ENCODE peak calls at places on chromosome 4, in five cellular contexts. One of them, this sample, is unnamed.
A peak's percentile ranks its signal among the peaks of the same experiment; 100 is the strongest.

GRCh38 chr4:155820887-155821529 is 45.1 kb downstream of the ASIC5 start:
- DNase-seq in MM.1S: no peak
- DNase-seq in body of pancreas: no peak
- DNase-seq in CD8-positive, alpha-beta T cell: no peak
- DNase-seq in ovary: no peak
- DNase-seq in this sample: no peak

GRCh38 chr4:153249199-153250154 is 45.2 kb downstream of the TRIM2 start:
- DNase-seq in body of pancreas: peak; percentile 81
- DNase-seq in ovary: peak; percentile 74
- DNase-seq in CD8-positive, alpha-beta T cell: peak; percentile 81
- DNase-seq in MM.1S: peak; percentile 89
- DNase-seq in this sample: peak; percentile 77

GRCh38 chr4:6492861-6493667 is 20.6 kb upstream of the PPP2R2C start:
- DNase-seq in body of pancreas: no peak
- DNase-seq in ovary: no peak
- DNase-seq in CD8-positive, alpha-beta T cell: no peak
- DNase-seq in MM.1S: no peak
- DNase-seq in this sample: no peak

GRCh38 chr4:113756005-113756410 is 5.5 kb downstream of the CAMK2D start:
- DNase-seq in MM.1S: no peak
- DNase-seq in body of pancreas: no peak
- DNase-seq in CD8-positive, alpha-beta T cell: no peak
- DNase-seq in ovary: no peak
- DNase-seq in this sample: no peak

GRCh38 chr4:105715692-105716278 is 7.2 kb downstream of the GSTCD start:
- DNase-seq in CD8-positive, alpha-beta T cell: no peak
- DNase-seq in MM.1S: peak; percentile 41
- DNase-seq in body of pancreas: no peak
- DNase-seq in ovary: no peak
- DNase-seq in this sample: no peak

GRCh38 chr4:3418029-3418762 is 23.6 kb upstream of the HGFAC start:
- DNase-seq in ovary: no peak
- DNase-seq in CD8-positive, alpha-beta T cell: no peak
- DNase-seq in MM.1S: no peak
- DNase-seq in body of pancreas: peak; percentile 8
- DNase-seq in this sample: no peak

GRCh38 chr4:109877400-109877799 is 29.5 kb downstream of the LRIT3 start:
- DNase-seq in MM.1S: no peak
- DNase-seq in CD8-positive, alpha-beta T cell: no peak
- DNase-seq in ovary: no peak
- DNase-seq in body of pancreas: peak; percentile 57
- DNase-seq in this sample: no peak

GRCh38 chr4:101282076-101282844 is 65.1 kb downstream of the PPP3CA start:
- DNase-seq in body of pancreas: no peak
- DNase-seq in MM.1S: no peak
- DNase-seq in CD8-positive, alpha-beta T cell: peak; percentile 9
- DNase-seq in ovary: no peak
- DNase-seq in this sample: no peak

GRCh38 chr4:82797048-82797590 is 1.5 kb downstream of the SCD5 start:
- DNase-seq in CD8-positive, alpha-beta T cell: no peak
- DNase-seq in ovary: no peak
- DNase-seq in body of pancreas: peak; percentile 47
- DNase-seq in MM.1S: no peak
- DNase-seq in this sample: no peak

GRCh38 chr4:187073820-187074219 is 350.2 kb upstream of the FAT1 start:
- DNase-seq in MM.1S: no peak
- DNase-seq in CD8-positive, alpha-beta T cell: no peak
- DNase-seq in body of pancreas: no peak
- DNase-seq in ovary: no peak
- DNase-seq in this sample: no peak

GRCh38 chr4:186946682-186947294 is 223.1 kb upstream of the FAT1 start:
- DNase-seq in CD8-positive, alpha-beta T cell: no peak
- DNase-seq in MM.1S: no peak
- DNase-seq in ovary: no peak
- DNase-seq in body of pancreas: peak; percentile 80
- DNase-seq in this sample: no peak

GRCh38 chr4:61149278-61149677 is 50.8 kb upstream of the ADGRL3 start:
- DNase-seq in MM.1S: no peak
- DNase-seq in body of pancreas: no peak
- DNase-seq in ovary: no peak
- DNase-seq in CD8-positive, alpha-beta T cell: no peak
- DNase-seq in this sample: no peak

GRCh38 chr4:153804742-153805141 is 15.9 kb upstream of the SFRP2 start:
- DNase-seq in body of pancreas: no peak
- DNase-seq in ovary: no peak
- DNase-seq in CD8-positive, alpha-beta T cell: no peak
- DNase-seq in MM.1S: peak; percentile 11
- DNase-seq in this sample: no peak

GRCh38 chr4:117010695-117011094 is 74.7 kb downstream of the TRAM1L1 start:
- DNase-seq in body of pancreas: no peak
- DNase-seq in CD8-positive, alpha-beta T cell: no peak
- DNase-seq in MM.1S: no peak
- DNase-seq in ovary: no peak
- DNase-seq in this sample: no peak

GRCh38 chr4:128386761-128387599 is 99.4 kb upstream of the PGRMC2 start:
- DNase-seq in MM.1S: no peak
- DNase-seq in ovary: peak; percentile 96
- DNase-seq in CD8-positive, alpha-beta T cell: no peak
- DNase-seq in body of pancreas: peak; percentile 97
- DNase-seq in this sample: no peak

GRCh38 chr4:107755841-107756356 is 35.9 kb upstream of the PAPSS1 start:
- DNase-seq in MM.1S: peak; percentile 87
- DNase-seq in CD8-positive, alpha-beta T cell: no peak
- DNase-seq in body of pancreas: no peak
- DNase-seq in ovary: no peak
- DNase-seq in this sample: no peak

GRCh38 chr4:87499415-87500106 is 29.6 kb downstream of the SPARCL1 start:
- DNase-seq in ovary: no peak
- DNase-seq in CD8-positive, alpha-beta T cell: no peak
- DNase-seq in body of pancreas: no peak
- DNase-seq in MM.1S: no peak
- DNase-seq in this sample: no peak
- H3K27ac ChIP-seq in ovary: no peak overlapping the region
- H3K27ac ChIP-seq in CD8-positive, alpha-beta T cell: no peak overlapping the region
- H3K27ac ChIP-seq in body of pancreas: no peak overlapping the region
- H3K27ac ChIP-seq in MM.1S: no peak overlapping the region
- H3K27ac ChIP-seq in this sample: no peak overlapping the region

DNA sequence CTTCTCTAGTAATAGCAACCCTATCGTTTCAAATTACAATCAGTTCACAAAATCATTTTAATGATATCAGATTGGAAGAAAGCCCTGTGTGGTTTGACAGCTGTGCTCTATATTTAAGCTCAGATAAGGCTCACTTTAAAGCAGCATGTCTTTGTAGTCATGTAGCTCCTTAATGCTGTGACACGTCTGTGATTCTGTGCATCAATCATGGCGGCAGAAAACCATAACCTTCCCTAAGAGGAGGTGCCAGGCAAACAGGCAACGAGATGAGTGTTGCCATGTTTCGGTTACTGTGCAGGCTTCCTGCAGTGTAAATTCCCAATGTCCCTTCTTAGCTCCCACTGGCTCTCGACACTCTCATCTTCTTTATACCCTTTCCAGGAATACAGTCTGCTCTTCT is 212.7 kb downstream of the GRID2 start:
- DNase-seq in MM.1S: no peak
- DNase-seq in CD8-positive, alpha-beta T cell: no peak
- DNase-seq in body of pancreas: no peak
- DNase-seq in ovary: no peak
- DNase-seq in this sample: no peak
- H3K4me1 ChIP-seq in MM.1S: no peaks in the 10 kb centered on the region
- H3K4me1 ChIP-seq in CD8-positive, alpha-beta T cell: no peaks in the 10 kb centered on the region
- H3K4me1 ChIP-seq in body of pancreas: no peaks in the 10 kb centered on the region
- H3K4me1 ChIP-seq in ovary: no peaks in the 10 kb centered on the region
- H3K4me1 ChIP-seq in this sample: no peaks in the 10 kb centered on the region

GRCh38 chr4:15427126-15427525 is 707 bp upstream of the C1QTNF7 start:
- DNase-seq in ovary: no peak
- DNase-seq in CD8-positive, alpha-beta T cell: no peak
- DNase-seq in MM.1S: no peak
- DNase-seq in body of pancreas: no peak
- DNase-seq in this sample: no peak
- H3K27ac ChIP-seq in ovary: no peak overlapping the region
- H3K27ac ChIP-seq in CD8-positive, alpha-beta T cell: no peak overlapping the region
- H3K27ac ChIP-seq in MM.1S: no peak overlapping the region
- H3K27ac ChIP-seq in body of pancreas: no peak overlapping the region
- H3K27ac ChIP-seq in this sample: no peak overlapping the region

DNA sequence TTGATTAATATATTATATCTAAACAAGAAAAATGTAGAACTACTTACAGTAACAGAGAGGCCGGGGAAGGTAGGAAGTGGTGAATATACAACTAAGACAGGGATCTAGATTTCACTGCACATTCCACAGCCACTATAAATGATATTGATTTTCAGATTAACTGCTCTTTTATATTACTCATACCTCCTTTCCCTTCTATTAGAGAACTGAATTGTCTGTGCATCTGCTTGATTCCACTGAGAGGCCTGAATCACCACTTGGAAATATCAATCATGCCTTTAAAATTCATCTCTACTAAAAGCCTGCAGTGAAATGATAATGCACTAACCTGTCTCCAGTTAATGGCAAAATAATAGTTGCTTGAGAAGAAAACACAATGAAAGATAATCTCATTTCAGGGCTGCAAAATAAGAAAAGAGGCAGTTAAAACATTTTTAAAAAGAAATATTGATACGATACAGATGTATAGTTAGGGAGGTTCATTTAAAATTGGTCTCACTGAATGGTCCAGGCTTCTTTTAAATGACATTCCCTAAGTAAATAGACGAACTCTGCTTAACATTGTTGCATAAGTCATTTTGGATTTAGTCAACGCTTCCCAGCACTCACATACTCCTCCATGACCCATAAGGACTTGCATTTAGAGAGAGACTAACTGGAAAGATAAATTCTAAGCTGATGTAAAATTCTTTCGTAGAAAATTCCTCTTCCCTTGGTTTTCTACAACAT is 3.8 kb downstream of the ANTXR2 start:
- DNase-seq in MM.1S: no peak
- DNase-seq in ovary: no peak
- DNase-seq in body of pancreas: no peak
- DNase-seq in CD8-positive, alpha-beta T cell: no peak
- DNase-seq in this sample: no peak
- H3K4me1 ChIP-seq in MM.1S: peaks cover 7% of the 10 kb centered on the region
- H3K4me1 ChIP-seq in ovary: peaks cover 1% of the 10 kb centered on the region
- H3K4me1 ChIP-seq in body of pancreas: peaks cover 19% of the 10 kb centered on the region
- H3K4me1 ChIP-seq in CD8-positive, alpha-beta T cell: peaks cover 25% of the 10 kb centered on the region
- H3K4me1 ChIP-seq in this sample: peaks cover 11% of the 10 kb centered on the region

GRCh38 chr4:1294424-1294823 is 4.7 kb downstream of the MAEA start:
- DNase-seq in ovary: no peak
- DNase-seq in CD8-positive, alpha-beta T cell: no peak
- DNase-seq in MM.1S: no peak
- DNase-seq in body of pancreas: no peak
- DNase-seq in this sample: no peak
- H3K27ac ChIP-seq in ovary: no peak overlapping the region
- H3K27ac ChIP-seq in CD8-positive, alpha-beta T cell: no peak overlapping the region
- H3K27ac ChIP-seq in MM.1S: no peak overlapping the region
- H3K27ac ChIP-seq in body of pancreas: peak overlapping the region; percentile 50
- H3K27ac ChIP-seq in this sample: no peak overlapping the region

DNA sequence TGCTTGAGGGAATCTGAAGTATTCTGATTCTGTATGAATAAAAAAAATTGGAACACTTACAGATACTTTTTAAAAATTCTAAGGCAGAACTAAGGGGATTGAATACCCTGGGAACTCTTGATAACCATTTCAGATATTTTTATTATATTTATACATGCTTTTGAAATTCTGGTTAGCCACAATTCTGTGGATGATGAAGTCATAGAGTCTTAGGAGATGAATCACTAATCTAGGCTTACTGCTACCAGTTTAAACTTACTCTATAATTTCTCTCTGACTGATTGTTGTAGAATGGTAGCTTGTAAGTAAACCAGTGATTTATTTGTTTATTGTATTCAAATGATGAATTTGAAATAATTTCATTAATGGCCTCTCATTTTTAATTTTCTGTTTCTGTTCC is 11.4 kb upstream of the SLAIN2 start:
- DNase-seq in body of pancreas: no peak
- DNase-seq in ovary: no peak
- DNase-seq in CD8-positive, alpha-beta T cell: no peak
- DNase-seq in MM.1S: no peak
- DNase-seq in this sample: no peak
- H3K4me1 ChIP-seq in body of pancreas: peaks cover 9% of the 10 kb centered on the region
- H3K4me1 ChIP-seq in ovary: no peaks in the 10 kb centered on the region
- H3K4me1 ChIP-seq in CD8-positive, alpha-beta T cell: no peaks in the 10 kb centered on the region
- H3K4me1 ChIP-seq in MM.1S: no peaks in the 10 kb centered on the region
- H3K4me1 ChIP-seq in this sample: no peaks in the 10 kb centered on the region

GRCh38 chr4:4572821-4573220 is 31.0 kb upstream of the STX18 start:
- DNase-seq in ovary: no peak
- DNase-seq in CD8-positive, alpha-beta T cell: no peak
- DNase-seq in body of pancreas: no peak
- DNase-seq in MM.1S: no peak
- DNase-seq in this sample: no peak

GRCh38 chr4:4577359-4577875 is 35.6 kb upstream of the STX18 start:
- DNase-seq in MM.1S: no peak
- DNase-seq in CD8-positive, alpha-beta T cell: no peak
- DNase-seq in body of pancreas: no peak
- DNase-seq in ovary: no peak
- DNase-seq in this sample: no peak

GRCh38 chr4:4574052-4574451 is 32.2 kb upstream of the STX18 start:
- DNase-seq in CD8-positive, alpha-beta T cell: no peak
- DNase-seq in MM.1S: no peak
- DNase-seq in ovary: no peak
- DNase-seq in body of pancreas: no peak
- DNase-seq in this sample: no peak

GRCh38 chr4:4574792-4575191 is 32.9 kb upstream of the STX18 start:
- DNase-seq in ovary: peak; percentile 74
- DNase-seq in MM.1S: no peak
- DNase-seq in CD8-positive, alpha-beta T cell: peak; percentile 21
- DNase-seq in body of pancreas: peak; percentile 42
- DNase-seq in this sample: peak; percentile 34

GRCh38 chr4:4575284-4576211 is 33.7 kb upstream of the STX18 start:
- DNase-seq in body of pancreas: peak; percentile 54
- DNase-seq in MM.1S: peak; percentile 59
- DNase-seq in ovary: peak; percentile 51
- DNase-seq in CD8-positive, alpha-beta T cell: peak; percentile 67
- DNase-seq in this sample: peak; percentile 33
- H3K27ac ChIP-seq in body of pancreas: peak overlapping the region; percentile 57
- H3K27ac ChIP-seq in MM.1S: peak overlapping the region; percentile 24
- H3K27ac ChIP-seq in ovary: peak overlapping the region; percentile 81
- H3K27ac ChIP-seq in CD8-positive, alpha-beta T cell: peak overlapping the region; percentile 31
- H3K27ac ChIP-seq in this sample: peak overlapping the region; percentile 46

GRCh38 chr4:156946508-156947197 is 24.9 kb downstream of the PDGFC start:
- DNase-seq in MM.1S: no peak
- DNase-seq in body of pancreas: no peak
- DNase-seq in ovary: no peak
- DNase-seq in CD8-positive, alpha-beta T cell: no peak
- DNase-seq in this sample: no peak
- H3K4me1 ChIP-seq in MM.1S: no peaks in the 10 kb centered on the region
- H3K4me1 ChIP-seq in body of pancreas: peaks cover 48% of the 10 kb centered on the region
- H3K4me1 ChIP-seq in ovary: peaks cover 17% of the 10 kb centered on the region
- H3K4me1 ChIP-seq in CD8-positive, alpha-beta T cell: no peaks in the 10 kb centered on the region
- H3K4me1 ChIP-seq in this sample: no peaks in the 10 kb centered on the region

GRCh38 chr4:40720351-40720750 is 29.4 kb upstream of the NSUN7 start:
- DNase-seq in body of pancreas: no peak
- DNase-seq in MM.1S: no peak
- DNase-seq in CD8-positive, alpha-beta T cell: no peak
- DNase-seq in ovary: no peak
- DNase-seq in this sample: no peak

GRCh38 chr4:40720931-40721330 is 28.8 kb upstream of the NSUN7 start:
- DNase-seq in body of pancreas: no peak
- DNase-seq in CD8-positive, alpha-beta T cell: no peak
- DNase-seq in MM.1S: no peak
- DNase-seq in ovary: no peak
- DNase-seq in this sample: no peak

GRCh38 chr4:40719008-40719623 is 30.6 kb upstream of the NSUN7 start:
- DNase-seq in body of pancreas: peak; percentile 50
- DNase-seq in MM.1S: peak; percentile 86
- DNase-seq in CD8-positive, alpha-beta T cell: no peak
- DNase-seq in ovary: no peak
- DNase-seq in this sample: no peak

GRCh38 chr4:40721730-40722171 is 28.0 kb upstream of the NSUN7 start:
- DNase-seq in MM.1S: no peak
- DNase-seq in body of pancreas: no peak
- DNase-seq in CD8-positive, alpha-beta T cell: no peak
- DNase-seq in ovary: no peak
- DNase-seq in this sample: no peak

GRCh38 chr4:40718571-40718970 is 31.2 kb upstream of the NSUN7 start:
- DNase-seq in CD8-positive, alpha-beta T cell: no peak
- DNase-seq in MM.1S: peak; percentile 32
- DNase-seq in body of pancreas: peak; percentile 58
- DNase-seq in ovary: no peak
- DNase-seq in this sample: no peak
- H3K27ac ChIP-seq in CD8-positive, alpha-beta T cell: no peak overlapping the region
- H3K27ac ChIP-seq in MM.1S: no peak overlapping the region
- H3K27ac ChIP-seq in body of pancreas: peak overlapping the region; percentile 74
- H3K27ac ChIP-seq in ovary: no peak overlapping the region
- H3K27ac ChIP-seq in this sample: no peak overlapping the region